ENCODE peak calls at places on chromosomes 3 and 15, in seven cellular contexts. C is PC-3, B is AG10803, W is IMR-90, L is fibroblast of pulmonary artery, M is colonic mucosa, X is vagina. Q is an unnamed sample.

GRCh38 chr3:193728429-193729087 is 135.6 kb downstream of the OPA1 start:
- DNase-seq in L (no peak), W (no peak), C (no peak), M (no peak), X (peak), B (no peak), Q (no peak)

GRCh38 chr3:63934041-63934440 is 21.9 kb upstream of the SCAANT1 start:
- DNase-seq in W (no peak), X (no peak), L (no peak), M (no peak), C (no peak), B (no peak), Q (no peak)

GRCh38 chr15:41490355-41490754 is 3.3 kb upstream of the ITPKA start:
- DNase-seq in M (no peak), X (no peak), B (peak), C (peak), L (peak), W (peak), Q (peak)

GRCh38 chr3:17623464-17623863 is 119.0 kb downstream of the TBC1D5 start:
- DNase-seq in X (no peak), C (no peak), M (no peak), L (no peak), W (no peak), B (no peak), Q (no peak)

GRCh38 chr3:16140116-16140893 is 34.2 kb upstream of the GALNT15 start:
- DNase-seq in M (no peak), B (peak), L (peak), X (peak), C (peak), W (peak), Q (peak)

GRCh38 chr3:49883992-49884391 is 14.3 kb upstream of the CAMKV start:
- DNase-seq in M (no peak), L (no peak), X (no peak), B (no peak), W (no peak), C (peak), Q (no peak)

GRCh38 chr15:22907161-22907950 is 68.9 kb downstream of the NIPA2 start:
- DNase-seq in L (no peak), W (no peak), C (no peak), M (no peak), X (no peak), B (no peak), Q (no peak)

GRCh38 chr15:31887246-31887645 is 143.1 kb upstream of the CHRNA7 start:
- DNase-seq in C (no peak), X (no peak), M (no peak), L (no peak), W (no peak), B (no peak), Q (no peak)

GRCh38 chr15:96181873-96182301 is 148.6 kb upstream of the NR2F2 start:
- DNase-seq in M (peak), X (no peak), B (peak), W (peak), C (no peak), L (peak), Q (peak)

GRCh38 chr3:122727766-122728165 is 47.1 kb downstream of the PARP14 start:
- DNase-seq in X (no peak), L (no peak), W (no peak), M (no peak), B (peak), C (no peak), Q (no peak)

GRCh38 chr15:34620122-34620521 is 36.7 kb upstream of the GOLGA8B start:
- DNase-seq in C (no peak), W (no peak), L (no peak), M (no peak), X (no peak), B (no peak), Q (no peak)

GRCh38 chr3:132382267-132382666 is 35.0 kb upstream of the DNAJC13 start:
- DNase-seq in B (no peak), W (no peak), X (no peak), L (no peak), M (no peak), C (no peak), Q (no peak)

GRCh38 chr3:109943181-109943580 is 605.8 kb upstream of the DPPA4 start:
- DNase-seq in C (no peak), W (peak), B (peak), X (no peak), L (no peak), M (no peak), Q (no peak)

GRCh38 chr3:53794597-53794996 is 51.6 kb downstream of the CHDH start:
- DNase-seq in B (peak), W (peak), L (no peak), X (no peak), M (no peak), C (no peak), Q (peak)

GRCh38 chr15:37106490-37107001 is 6.2 kb upstream of the MEIS2 start:
- DNase-seq in X (no peak), L (peak), W (peak), M (no peak), C (no peak), B (no peak), Q (peak)

GRCh38 chr15:74540135-74540760 is 772 bp upstream of the ARID3B start:
- DNase-seq in W (peak), M (peak), X (peak), B (no peak), L (no peak), C (peak), Q (no peak)

GRCh38 chr3:130971208-130971607 is 55.4 kb downstream of the ASTE1 start:
- DNase-seq in C (peak), B (no peak), X (no peak), L (no peak), W (peak), M (no peak), Q (peak)

DNA sequence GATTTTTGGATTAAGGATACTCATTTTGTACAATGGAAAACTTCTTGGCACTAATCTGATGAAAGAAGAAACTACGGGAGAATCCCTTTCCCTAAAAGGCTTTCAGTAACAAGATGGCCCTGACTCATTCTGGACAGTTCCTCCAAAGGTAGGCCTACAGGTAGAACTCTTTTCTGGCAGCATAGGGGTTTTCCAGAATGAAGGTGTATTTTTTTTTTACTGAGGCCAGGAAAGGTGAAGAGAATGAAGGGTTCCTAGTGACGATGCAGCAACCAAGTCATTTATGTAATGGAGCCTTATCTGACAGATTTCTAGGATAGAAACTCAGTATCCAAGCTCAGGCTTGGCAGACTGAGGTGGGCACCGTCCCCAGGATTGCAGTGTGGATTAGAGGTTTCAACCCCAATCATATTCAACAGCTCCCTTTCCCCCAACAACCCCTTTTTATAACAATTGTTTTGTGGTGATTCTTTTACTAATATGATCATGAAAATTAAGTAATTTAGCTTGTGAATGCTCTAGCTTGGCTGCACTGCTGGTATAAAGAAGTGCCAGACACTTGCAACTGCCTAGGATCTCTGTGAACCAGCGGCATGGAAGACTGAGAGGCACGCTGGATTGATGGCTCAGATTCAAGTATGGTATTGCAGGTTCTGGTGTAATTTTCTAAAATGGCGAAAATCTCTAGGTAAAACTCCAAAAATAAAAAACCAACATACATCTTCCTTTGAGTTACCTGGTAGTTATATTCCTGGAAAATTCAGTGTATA is 8.7 kb upstream of the TRIM69 start:
- DNase-seq in C (no peak), B (no peak), L (no peak), M (no peak), W (no peak), X (no peak), Q (no peak)
- H3K4me3 ChIP-seq in C (peak), B (no peak), L (no peak), M (no peak), W (no peak), X (no peak), Q (no peak)

DNA sequence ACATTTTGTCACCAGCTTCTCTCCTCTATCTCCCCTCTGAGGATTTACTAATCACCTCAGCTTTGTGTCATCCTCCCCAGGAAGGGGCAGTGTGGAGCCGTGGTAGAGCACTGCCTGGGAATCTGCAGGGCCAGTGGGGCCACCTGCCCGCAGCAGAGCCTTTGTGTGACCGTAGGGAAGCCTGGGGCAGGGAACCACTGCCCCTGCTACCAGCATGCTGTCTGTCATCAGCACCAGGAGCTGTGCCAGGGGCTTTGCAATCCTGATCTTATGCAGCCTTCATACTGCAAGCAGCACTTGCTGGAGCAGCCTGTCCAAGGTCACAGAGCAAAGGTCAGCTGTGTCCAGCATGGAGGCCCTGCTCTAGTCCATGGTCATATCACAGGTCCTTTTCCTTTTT is 170.2 kb upstream of the IL12A start:
- DNase-seq in B (no peak), W (no peak), X (no peak), L (no peak), M (no peak), C (no peak), Q (no peak)
- TF ChIP-seq CTCF in B (no peak), W (peak), X (no peak), L (no peak), M (no peak), C (no peak), Q (peak)

DNA sequence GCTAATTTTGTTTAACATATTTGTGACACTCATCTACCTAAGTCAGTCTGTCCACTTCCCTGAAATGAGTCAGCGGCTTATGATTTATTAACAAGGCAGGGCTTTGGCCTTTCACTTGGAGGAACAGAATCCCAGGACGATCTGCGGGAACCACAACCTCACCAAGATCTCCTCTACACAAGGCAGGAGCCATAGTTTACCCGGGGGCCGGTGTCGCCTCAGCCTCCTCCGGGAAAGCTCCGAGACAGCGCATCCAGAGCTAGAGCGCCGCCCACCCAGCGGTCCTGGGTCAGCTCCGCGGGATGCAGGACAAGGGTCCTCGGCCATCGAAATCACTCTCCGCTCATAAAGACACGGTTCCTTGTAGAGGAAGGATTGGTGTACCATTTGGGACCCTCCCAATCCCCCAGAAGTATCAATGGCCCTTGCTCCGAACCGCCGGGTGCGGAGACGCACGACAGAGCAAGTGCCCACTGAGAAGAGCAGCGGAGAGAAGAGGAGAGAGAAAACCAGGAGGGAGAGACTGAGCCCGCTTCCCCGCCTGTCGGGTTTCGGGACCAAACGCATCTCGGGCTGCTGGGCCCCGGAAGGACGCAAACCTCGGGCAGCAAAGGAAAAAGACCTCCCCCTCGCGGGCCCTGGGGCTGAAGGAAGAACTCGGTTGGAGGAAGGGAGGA is 13.1 kb upstream of the ALCAM start:
- DNase-seq in L (no peak), C (peak), M (no peak), X (no peak), W (peak), B (no peak), Q (peak)
- H3K4me3 ChIP-seq in L (peak), C (no peak), M (no peak), X (no peak), W (peak), B (no peak), Q (peak)

GRCh38 chr3:98013428-98014349 is 21.4 kb downstream of the GABRR3 start:
- DNase-seq in W (peak), L (peak), X (no peak), M (no peak), B (no peak), C (peak), Q (peak)
- TF ChIP-seq CTCF in W (no peak), L (no peak), X (no peak), M (no peak), B (no peak), C (no peak), Q (no peak)

GRCh38 chr15:100281096-100281917 is 60.5 kb downstream of the ADAMTS17 start:
- DNase-seq in M (no peak), L (no peak), B (no peak), C (no peak), X (no peak), W (no peak), Q (no peak)
- H3K4me3 ChIP-seq in M (no peak), L (no peak), B (no peak), C (no peak), X (no peak), W (no peak), Q (no peak)

DNA sequence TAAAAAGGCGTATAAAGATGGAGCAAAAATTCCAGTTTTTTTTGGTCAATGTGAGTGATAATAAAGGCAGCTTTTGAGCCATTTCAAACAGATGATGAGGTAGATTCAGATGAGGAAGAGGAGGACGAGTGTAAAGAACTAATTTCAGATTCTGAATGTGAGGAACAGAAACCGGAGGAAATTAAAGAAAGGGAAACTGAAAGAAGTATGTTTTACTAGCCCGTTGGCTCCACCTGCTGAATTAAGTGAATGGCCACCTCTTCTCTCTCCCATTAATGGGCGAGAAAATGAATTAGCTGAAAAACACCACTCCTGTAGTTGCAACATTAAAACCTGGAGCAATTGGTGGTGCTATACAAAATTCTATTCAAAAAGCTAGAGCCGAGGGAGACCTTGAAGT is 55.4 kb downstream of the CYP19A1 start:
- DNase-seq in M (no peak), B (no peak), L (no peak), W (no peak), C (no peak), X (no peak), Q (no peak)
- TF ChIP-seq CTCF in M (no peak), B (no peak), L (no peak), W (no peak), C (no peak), X (no peak), Q (peak)

GRCh38 chr3:195526492-195526891 is 16.6 kb downstream of the PPP1R2 start:
- DNase-seq in B (no peak), L (no peak), C (no peak), W (no peak), X (no peak), M (no peak), Q (no peak)

GRCh38 chr3:195537995-195538394 is 5.1 kb downstream of the PPP1R2 start:
- DNase-seq in W (no peak), X (no peak), L (no peak), C (no peak), M (no peak), B (no peak), Q (no peak)

GRCh38 chr3:195531683-195532082 is 11.4 kb downstream of the PPP1R2 start:
- DNase-seq in X (no peak), C (no peak), L (no peak), M (no peak), W (no peak), B (no peak), Q (no peak)

GRCh38 chr3:195532858-195533257 is 10.3 kb downstream of the PPP1R2 start:
- DNase-seq in M (no peak), X (no peak), W (no peak), L (no peak), B (no peak), C (no peak), Q (no peak)

DNA sequence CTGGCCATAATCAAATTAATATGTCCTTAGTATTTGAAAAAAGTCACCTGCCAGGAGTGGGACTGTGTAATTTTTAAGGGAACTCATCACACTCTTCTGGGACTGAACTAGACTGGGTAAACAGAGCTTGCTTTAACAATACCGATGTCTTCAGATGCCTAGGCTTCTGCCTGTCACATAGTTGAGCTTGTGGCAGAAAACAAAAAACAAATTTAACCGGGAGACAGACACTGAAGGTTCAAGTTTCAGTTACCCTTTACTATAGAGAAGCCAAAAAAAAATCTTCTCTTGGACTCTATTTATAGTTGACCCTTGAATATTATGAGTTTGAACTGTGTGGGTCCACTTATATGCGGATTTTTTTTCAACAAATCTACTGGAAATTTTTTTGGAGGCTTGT is 10.8 kb downstream of the PPP1R2 start:
- DNase-seq in B (no peak), C (no peak), W (no peak), X (no peak), M (no peak), L (no peak), Q (no peak)
- H3K4me3 ChIP-seq in B (no peak), C (no peak), W (no peak), X (no peak), M (no peak), L (no peak), Q (no peak)

GRCh38 chr3:167187211-167187610 is 192.9 kb downstream of the ZBBX start:
- DNase-seq in B (no peak), W (no peak), C (no peak), L (no peak), X (no peak), M (no peak), Q (no peak)

GRCh38 chr3:167188592-167188991 is 191.5 kb downstream of the ZBBX start:
- DNase-seq in M (no peak), W (no peak), B (no peak), X (no peak), C (no peak), L (no peak), Q (no peak)

DNA sequence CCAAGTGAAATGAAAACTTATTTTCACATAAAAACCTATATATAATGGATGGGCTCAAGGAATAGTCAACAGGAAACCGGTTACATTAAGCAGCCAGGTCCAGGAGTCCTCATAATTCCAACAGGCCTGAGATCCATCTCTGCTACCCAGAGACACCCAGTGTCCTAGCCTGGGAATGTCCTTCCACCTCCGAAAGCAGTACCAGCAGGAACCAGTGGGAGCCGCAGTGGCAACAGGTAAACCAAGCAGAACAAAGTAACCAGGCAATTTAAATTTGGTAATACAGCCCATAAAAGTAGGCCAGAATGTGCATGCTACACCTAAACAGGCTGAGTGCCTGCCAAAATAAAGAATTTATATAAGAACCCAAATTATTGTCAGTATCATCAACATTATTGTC is 195.6 kb downstream of the ZBBX start:
- DNase-seq in C (peak), W (no peak), M (no peak), B (no peak), X (no peak), L (no peak), Q (no peak)
- TF ChIP-seq CTCF in C (peak), W (no peak), M (no peak), B (no peak), X (no peak), L (no peak), Q (no peak)

GRCh38 chr3:186964071-186964470 is 33.7 kb downstream of the ST6GAL1 start:
- DNase-seq in C (no peak), B (no peak), L (no peak), M (no peak), X (no peak), W (no peak), Q (no peak)

GRCh38 chr3:186965141-186965879 is 35.0 kb downstream of the ST6GAL1 start:
- DNase-seq in B (no peak), X (no peak), C (no peak), M (no peak), W (peak), L (no peak), Q (no peak)

GRCh38 chr3:186963636-186964035 is 33.3 kb downstream of the ST6GAL1 start:
- DNase-seq in W (no peak), C (no peak), M (no peak), L (no peak), X (no peak), B (no peak), Q (no peak)

GRCh38 chr3:186966406-186966805 is 36.1 kb downstream of the ST6GAL1 start:
- DNase-seq in B (no peak), C (no peak), L (no peak), M (no peak), X (no peak), W (no peak), Q (no peak)

GRCh38 chr3:186964629-186965028 is 34.3 kb downstream of the ST6GAL1 start:
- DNase-seq in C (no peak), W (no peak), B (no peak), X (no peak), M (no peak), L (no peak), Q (no peak)
- H3K4me3 ChIP-seq in C (no peak), W (no peak), B (no peak), X (no peak), M (no peak), L (no peak), Q (no peak)